ENCODE peak calls at places on chromosomes 5 and 9, in ten cellular contexts. F is HCT116, Q is transverse colon, E is sigmoid colon, W is breast epithelium, Y is K562, A is GM12878, M is GM23338, Z is spleen, L is endothelial cell of umbilical vein. H is an unnamed sample.

GRCh38 chr9:109771796-109772525 is 8.0 kb upstream of the PALM2AKAP2 start:
- DNase-seq in F (no peak), Q (no peak), E (peak; percentile 84), W (no peak), Y (no peak), A (no peak), M (no peak), Z (no peak), L (no peak), H (no peak)

GRCh38 chr5:50808406-50808805 is 142.0 kb downstream of the PARP8 start:
- DNase-seq in F (no peak), Q (no peak), E (no peak), W (no peak), Y (no peak), A (no peak), M (no peak), Z (no peak), L (no peak), H (no peak)

GRCh38 chr5:1009359-1010180 is 968 bp downstream of the NKD2 start:
- DNase-seq in F (no peak), Q (no peak), E (peak; percentile 61), W (peak; percentile 39), Y (no peak), A (no peak), M (no peak), Z (peak; percentile 70), L (no peak), H (no peak)

GRCh38 chr5:165497707-165498106 is 1992.3 kb downstream of the MAT2B start:
- DNase-seq in F (no peak), Q (no peak), E (no peak), W (no peak), Y (peak; percentile 0), A (no peak), M (peak; percentile 84), Z (no peak), L (peak; percentile 2), H (no peak)

GRCh38 chr9:122580360-122580759 is 2.8 kb downstream of the OR1L8 start:
- DNase-seq in F (peak; percentile 4), Q (no peak), E (no peak), W (no peak), Y (peak; percentile 64), A (no peak), M (no peak), Z (no peak), L (peak; percentile 83), H (no peak)

GRCh38 chr9:98375138-98375726 is 119.8 kb upstream of the TBC1D2 start:
- DNase-seq in F (no peak), Q (no peak), E (no peak), W (no peak), Y (peak; percentile 73), A (no peak), M (no peak), Z (no peak), L (peak; percentile 42), H (peak; percentile 0)

GRCh38 chr5:120386981-120387380 is 77.1 kb upstream of the PRR16 start:
- DNase-seq in F (no peak), Q (no peak), E (no peak), W (no peak), Y (no peak), A (no peak), M (no peak), Z (no peak), L (no peak), H (no peak)

GRCh38 chr5:109819878-109820277 is 130.2 kb downstream of the MAN2A1 start:
- DNase-seq in F (no peak), Q (no peak), E (no peak), W (no peak), Y (peak; percentile 11), A (no peak), M (peak; percentile 34), Z (no peak), L (no peak), H (no peak)

GRCh38 chr5:141434006-141434405 is 3.7 kb downstream of the PCDHGA12 start:
- DNase-seq in F (no peak), Q (no peak), E (no peak), W (no peak), Y (no peak), A (no peak), M (no peak), Z (no peak), L (no peak), H (no peak)

GRCh38 chr5:138972836-138973235 is 97.7 kb upstream of the LRRTM2 start:
- DNase-seq in F (no peak), Q (no peak), E (no peak), W (no peak), Y (no peak), A (no peak), M (peak; percentile 54), Z (no peak), L (no peak), H (no peak)

GRCh38 chr9:72459308-72459707 is 62.1 kb upstream of the TMC1 start:
- DNase-seq in F (no peak), Q (no peak), E (no peak), W (no peak), Y (no peak), A (no peak), M (no peak), Z (no peak), L (no peak), H (no peak)

GRCh38 chr9:104334549-104334948 is 169.5 kb upstream of the OR13F1 start:
- DNase-seq in F (no peak), Q (no peak), E (no peak), W (no peak), Y (no peak), A (no peak), M (no peak), Z (no peak), L (no peak), H (no peak)

GRCh38 chr9:104326912-104327311 is 177.2 kb upstream of the OR13F1 start:
- DNase-seq in F (no peak), Q (no peak), E (no peak), W (no peak), Y (no peak), A (no peak), M (no peak), Z (no peak), L (no peak), H (no peak)

GRCh38 chr9:104329245-104329644 is 174.8 kb upstream of the OR13F1 start:
- DNase-seq in F (no peak), Q (no peak), E (no peak), W (no peak), Y (no peak), A (no peak), M (no peak), Z (peak; percentile 71), L (no peak), H (no peak)
- TF ChIP-seq POLR2AphosphoS5 in F (no peak), Q (no peak), E (no peak), W (no peak), Y (no peak), A (no peak), M (no peak), Z (no peak), L (no peak), H (no peak)

GRCh38 chr9:35510366-35510744 is 20.4 kb downstream of the RUSC2 start:
- DNase-seq in F (no peak), Q (no peak), E (no peak), W (no peak), Y (no peak), A (no peak), M (no peak), Z (no peak), L (no peak), H (no peak)
- H3K4me1 ChIP-seq in F (peaks cover 29% of the 10 kb centered on the region), Q (peaks cover 18% of the 10 kb centered on the region), E (peaks cover 78% of the 10 kb centered on the region), W (peaks cover 8% of the 10 kb centered on the region), Y (no peaks in the 10 kb centered on the region), A (no peaks in the 10 kb centered on the region), M (peaks cover 8% of the 10 kb centered on the region), Z (peaks cover 3% of the 10 kb centered on the region), L (peaks cover 32% of the 10 kb centered on the region), H (peaks cover 63% of the 10 kb centered on the region)

GRCh38 chr5:56233230-56233629 is at the start of gene ANKRD55:
- DNase-seq in F (no peak), Q (no peak), E (no peak), W (no peak), Y (no peak), A (no peak), M (no peak), Z (no peak), L (no peak), H (no peak)
- TF ChIP-seq POLR2AphosphoS5 in F (no peak), Q (no peak), E (no peak), W (no peak), Y (no peak), A (no peak), M (no peak), Z (no peak), L (no peak), H (no peak)

DNA sequence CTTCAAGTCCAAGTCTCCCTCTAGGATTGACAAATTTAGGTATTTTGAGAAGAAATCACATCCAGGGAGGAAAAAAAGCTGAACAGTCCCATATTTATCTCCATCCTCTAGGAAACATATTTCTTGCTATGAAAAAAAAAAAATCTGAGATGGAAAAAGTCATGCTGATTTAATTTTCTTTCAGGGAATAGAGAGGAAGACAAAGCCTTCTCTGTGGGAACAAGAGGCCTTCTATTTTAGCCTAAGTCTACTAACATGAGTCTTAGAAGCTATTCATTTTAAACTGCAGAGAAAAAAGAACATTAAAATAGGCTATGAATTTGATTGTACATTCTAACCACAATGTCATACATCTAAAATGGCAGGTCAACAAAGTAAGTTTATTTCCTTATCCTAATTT is 63.1 kb upstream of the CDK5RAP2 start:
- DNase-seq in F (no peak), Q (no peak), E (no peak), W (no peak), Y (no peak), A (no peak), M (no peak), Z (no peak), L (no peak), H (no peak)
- H3K4me1 ChIP-seq in F (no peaks in the 10 kb centered on the region), Q (no peaks in the 10 kb centered on the region), E (no peaks in the 10 kb centered on the region), W (no peaks in the 10 kb centered on the region), Y (no peaks in the 10 kb centered on the region), A (no peaks in the 10 kb centered on the region), M (no peaks in the 10 kb centered on the region), Z (no peaks in the 10 kb centered on the region), L (no peaks in the 10 kb centered on the region), H (no peaks in the 10 kb centered on the region)

DNA sequence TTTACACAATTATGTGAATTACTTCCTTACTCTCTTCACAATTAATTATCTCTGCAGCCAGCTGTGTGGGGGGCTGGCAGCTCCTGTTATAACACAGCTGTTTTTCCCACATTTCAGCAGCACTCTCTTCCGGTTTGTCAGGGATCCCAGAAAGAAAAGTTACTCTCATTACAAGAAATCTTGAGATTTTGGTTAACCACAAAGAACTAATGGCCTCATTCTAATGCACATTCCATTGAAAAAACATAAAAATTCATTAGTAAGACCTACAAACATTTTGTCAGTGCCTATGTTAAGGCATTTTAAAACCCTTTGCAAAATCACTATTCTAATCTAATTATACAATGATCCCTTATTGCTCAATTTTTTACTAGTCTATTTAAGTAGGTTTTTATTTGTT is 64.1 kb downstream of the PDE4D start:
- DNase-seq in F (no peak), Q (no peak), E (no peak), W (no peak), Y (no peak), A (no peak), M (no peak), Z (no peak), L (no peak), H (no peak)
- TF ChIP-seq POLR2AphosphoS5 in F (no peak), Q (no peak), E (no peak), W (no peak), Y (no peak), A (no peak), M (no peak), Z (no peak), L (no peak), H (no peak)

H was measured in stomach.